ENCODE peak calls at places on chromosomes 2 and 18, in four cellular contexts. D is stimulated activated CD4-positive, alpha-beta T cell treated with anti-CD3 and anti-CD28 coated beads, Interleukin-1b, Interleukin-23, amount 100 ng/mL, for 24 hours; Y is BE2C; Q is choroid plexus epithelial cell. J is an unnamed sample.

GRCh38 chr18:2573408-2573807 is 2.1 kb downstream of the NDC80 start:
- DNase-seq in Q (peak; percentile 10), Y (no peak), D (no peak), J (no peak)

GRCh38 chr2:163736433-163737168 is 793 bp upstream of the FIGN start:
- DNase-seq in Y (peak; percentile 66), Q (peak; percentile 49), D (no peak), J (peak; percentile 83)

GRCh38 chr18:7452331-7452730 is 114.8 kb upstream of the PTPRM start:
- DNase-seq in Y (peak; percentile 15), Q (peak; percentile 53), D (no peak), J (no peak)

GRCh38 chr2:174334781-174335604 is at the start of gene SP9:
- DNase-seq in Q (no peak), D (no peak), Y (peak; percentile 44), J (peak; percentile 82)

GRCh38 chr2:207110730-207111129 is 55.0 kb downstream of the KLF7 start:
- DNase-seq in D (no peak), Q (no peak), Y (no peak), J (no peak)

GRCh38 chr2:239719791-239720410 is 305.2 kb downstream of the NDUFA10 start:
- DNase-seq in Q (no peak), D (no peak), Y (no peak), J (no peak)

GRCh38 chr2:239660390-239661228 is 259.8 kb upstream of the HDAC4 start:
- DNase-seq in D (no peak), Q (no peak), Y (no peak), J (no peak)

GRCh38 chr2:136281281-136282117 is 163.6 kb upstream of the CXCR4 start:
- DNase-seq in Q (no peak), Y (peak; percentile 35), D (peak; percentile 12), J (no peak)

GRCh38 chr2:61434314-61434713 is 36.6 kb downstream of the USP34 start:
- DNase-seq in D (no peak), Q (no peak), Y (no peak), J (no peak)

GRCh38 chr2:3180082-3180908 is 197.3 kb downstream of the EIPR1 start:
- DNase-seq in Y (no peak), D (no peak), Q (no peak), J (no peak)

GRCh38 chr2:54956392-54956722 is 93.9 kb downstream of the RTN4 start:
- DNase-seq in Y (no peak), Q (peak; percentile 30), D (no peak), J (no peak)

GRCh38 chr18:76514573-76514972 is 19.5 kb upstream of the ZNF516 start:
- DNase-seq in Y (no peak), D (no peak), Q (no peak), J (no peak)

GRCh38 chr18:42446195-42446594 is 491.2 kb downstream of the PIK3C3 start:
- DNase-seq in Q (peak; percentile 82), Y (no peak), D (no peak), J (no peak)

GRCh38 chr2:198375073-198375430 is 570.7 kb downstream of the PLCL1 start:
- DNase-seq in D (no peak), Q (no peak), Y (no peak), J (no peak)

GRCh38 chr2:97732436-97733340 is 19.3 kb downstream of the ZAP70 start:
- DNase-seq in D (no peak), Q (no peak), Y (no peak), J (peak; percentile 67)